ENCODE peak calls at places on chromosome 13, in eight cellular contexts. One of them, this sample, is unnamed.

GRCh38 chr13:70310720-70311119 is 202.5 kb upstream of the KLHL1 start:
- DNase-seq in naive thymus-derived CD8-positive, alpha-beta T cell: no peak
- DNase-seq in HepG2: peak; percentile 58
- DNase-seq in CD8-positive, alpha-beta memory T cell: no peak
- DNase-seq in activated CD8-positive, alpha-beta memory T cell treated with anti-CD3 and anti-CD28 coated beads for 1 hour: no peak
- DNase-seq in stimulated activated CD8-positive, alpha-beta memory T cell treated with anti-CD3 and anti-CD28 coated beads, Interleukin-4, amount 100 ng/mL, for 1 hour: no peak
- DNase-seq in GF-D8: peak; percentile 24
- DNase-seq in H9: no peak
- DNase-seq in this sample: peak; percentile 34

GRCh38 chr13:39468306-39468705 is 134.7 kb downstream of the LHFPL6 start:
- DNase-seq in naive thymus-derived CD8-positive, alpha-beta T cell: no peak
- DNase-seq in HepG2: no peak
- DNase-seq in CD8-positive, alpha-beta memory T cell: no peak
- DNase-seq in activated CD8-positive, alpha-beta memory T cell treated with anti-CD3 and anti-CD28 coated beads for 1 hour: no peak
- DNase-seq in stimulated activated CD8-positive, alpha-beta memory T cell treated with anti-CD3 and anti-CD28 coated beads, Interleukin-4, amount 100 ng/mL, for 1 hour: no peak
- DNase-seq in GF-D8: no peak
- DNase-seq in H9: no peak
- DNase-seq in this sample: no peak

GRCh38 chr13:100088282-100088647 is 628 bp upstream of the PCCA start:
- DNase-seq in naive thymus-derived CD8-positive, alpha-beta T cell: no peak
- DNase-seq in HepG2: no peak
- DNase-seq in CD8-positive, alpha-beta memory T cell: no peak
- DNase-seq in activated CD8-positive, alpha-beta memory T cell treated with anti-CD3 and anti-CD28 coated beads for 1 hour: no peak
- DNase-seq in stimulated activated CD8-positive, alpha-beta memory T cell treated with anti-CD3 and anti-CD28 coated beads, Interleukin-4, amount 100 ng/mL, for 1 hour: no peak
- DNase-seq in GF-D8: no peak
- DNase-seq in H9: no peak
- DNase-seq in this sample: no peak

GRCh38 chr13:78428646-78429045 is 174.7 kb downstream of the POU4F1 start:
- DNase-seq in naive thymus-derived CD8-positive, alpha-beta T cell: no peak
- DNase-seq in HepG2: no peak
- DNase-seq in CD8-positive, alpha-beta memory T cell: no peak
- DNase-seq in activated CD8-positive, alpha-beta memory T cell treated with anti-CD3 and anti-CD28 coated beads for 1 hour: no peak
- DNase-seq in stimulated activated CD8-positive, alpha-beta memory T cell treated with anti-CD3 and anti-CD28 coated beads, Interleukin-4, amount 100 ng/mL, for 1 hour: no peak
- DNase-seq in GF-D8: no peak
- DNase-seq in H9: no peak
- DNase-seq in this sample: no peak

GRCh38 chr13:95480131-95480545 is 72.4 kb upstream of the CLDN10 start:
- DNase-seq in naive thymus-derived CD8-positive, alpha-beta T cell: no peak
- DNase-seq in HepG2: no peak
- DNase-seq in CD8-positive, alpha-beta memory T cell: no peak
- DNase-seq in activated CD8-positive, alpha-beta memory T cell treated with anti-CD3 and anti-CD28 coated beads for 1 hour: no peak
- DNase-seq in stimulated activated CD8-positive, alpha-beta memory T cell treated with anti-CD3 and anti-CD28 coated beads, Interleukin-4, amount 100 ng/mL, for 1 hour: no peak
- DNase-seq in GF-D8: peak; percentile 98
- DNase-seq in H9: no peak
- DNase-seq in this sample: peak; percentile 65

GRCh38 chr13:75938811-75939525 is 302.8 kb downstream of the LMO7 start:
- DNase-seq in naive thymus-derived CD8-positive, alpha-beta T cell: no peak
- DNase-seq in HepG2: no peak
- DNase-seq in CD8-positive, alpha-beta memory T cell: no peak
- DNase-seq in activated CD8-positive, alpha-beta memory T cell treated with anti-CD3 and anti-CD28 coated beads for 1 hour: no peak
- DNase-seq in stimulated activated CD8-positive, alpha-beta memory T cell treated with anti-CD3 and anti-CD28 coated beads, Interleukin-4, amount 100 ng/mL, for 1 hour: no peak
- DNase-seq in GF-D8: no peak
- DNase-seq in H9: no peak
- DNase-seq in this sample: no peak

GRCh38 chr13:95533545-95534135 is 18.9 kb upstream of the CLDN10 start:
- DNase-seq in naive thymus-derived CD8-positive, alpha-beta T cell: no peak
- DNase-seq in HepG2: no peak
- DNase-seq in CD8-positive, alpha-beta memory T cell: no peak
- DNase-seq in activated CD8-positive, alpha-beta memory T cell treated with anti-CD3 and anti-CD28 coated beads for 1 hour: no peak
- DNase-seq in stimulated activated CD8-positive, alpha-beta memory T cell treated with anti-CD3 and anti-CD28 coated beads, Interleukin-4, amount 100 ng/mL, for 1 hour: no peak
- DNase-seq in GF-D8: no peak
- DNase-seq in H9: peak; percentile 53
- DNase-seq in this sample: peak; percentile 57

GRCh38 chr13:110436276-110436675 is 125.2 kb downstream of the RAB20 start:
- DNase-seq in naive thymus-derived CD8-positive, alpha-beta T cell: no peak
- DNase-seq in HepG2: no peak
- DNase-seq in CD8-positive, alpha-beta memory T cell: no peak
- DNase-seq in activated CD8-positive, alpha-beta memory T cell treated with anti-CD3 and anti-CD28 coated beads for 1 hour: no peak
- DNase-seq in stimulated activated CD8-positive, alpha-beta memory T cell treated with anti-CD3 and anti-CD28 coated beads, Interleukin-4, amount 100 ng/mL, for 1 hour: no peak
- DNase-seq in GF-D8: no peak
- DNase-seq in H9: no peak
- DNase-seq in this sample: no peak

GRCh38 chr13:90272356-90272755 is 1075.1 kb upstream of the MIR17HG start:
- DNase-seq in naive thymus-derived CD8-positive, alpha-beta T cell: no peak
- DNase-seq in HepG2: no peak
- DNase-seq in CD8-positive, alpha-beta memory T cell: no peak
- DNase-seq in activated CD8-positive, alpha-beta memory T cell treated with anti-CD3 and anti-CD28 coated beads for 1 hour: no peak
- DNase-seq in stimulated activated CD8-positive, alpha-beta memory T cell treated with anti-CD3 and anti-CD28 coated beads, Interleukin-4, amount 100 ng/mL, for 1 hour: no peak
- DNase-seq in GF-D8: no peak
- DNase-seq in H9: no peak
- DNase-seq in this sample: peak; percentile 16

GRCh38 chr13:31042501-31043165 is 110.2 kb downstream of the TEX26 start:
- DNase-seq in naive thymus-derived CD8-positive, alpha-beta T cell: no peak
- DNase-seq in HepG2: no peak
- DNase-seq in CD8-positive, alpha-beta memory T cell: no peak
- DNase-seq in activated CD8-positive, alpha-beta memory T cell treated with anti-CD3 and anti-CD28 coated beads for 1 hour: no peak
- DNase-seq in stimulated activated CD8-positive, alpha-beta memory T cell treated with anti-CD3 and anti-CD28 coated beads, Interleukin-4, amount 100 ng/mL, for 1 hour: no peak
- DNase-seq in GF-D8: no peak
- DNase-seq in H9: no peak
- DNase-seq in this sample: no peak

GRCh38 chr13:49877629-49878218 is 58.4 kb downstream of the SPRYD7 start:
- DNase-seq in naive thymus-derived CD8-positive, alpha-beta T cell: no peak
- DNase-seq in HepG2: no peak
- DNase-seq in CD8-positive, alpha-beta memory T cell: no peak
- DNase-seq in activated CD8-positive, alpha-beta memory T cell treated with anti-CD3 and anti-CD28 coated beads for 1 hour: no peak
- DNase-seq in stimulated activated CD8-positive, alpha-beta memory T cell treated with anti-CD3 and anti-CD28 coated beads, Interleukin-4, amount 100 ng/mL, for 1 hour: no peak
- DNase-seq in GF-D8: no peak
- DNase-seq in H9: no peak
- DNase-seq in this sample: no peak

GRCh38 chr13:36261976-36262375 is 35.6 kb downstream of the CCDC169 start:
- DNase-seq in naive thymus-derived CD8-positive, alpha-beta T cell: no peak
- DNase-seq in HepG2: no peak
- DNase-seq in CD8-positive, alpha-beta memory T cell: no peak
- DNase-seq in activated CD8-positive, alpha-beta memory T cell treated with anti-CD3 and anti-CD28 coated beads for 1 hour: no peak
- DNase-seq in stimulated activated CD8-positive, alpha-beta memory T cell treated with anti-CD3 and anti-CD28 coated beads, Interleukin-4, amount 100 ng/mL, for 1 hour: no peak
- DNase-seq in GF-D8: no peak
- DNase-seq in H9: no peak
- DNase-seq in this sample: no peak

GRCh38 chr13:33206425-33206824 is 79.1 kb downstream of the STARD13 start:
- DNase-seq in naive thymus-derived CD8-positive, alpha-beta T cell: no peak
- DNase-seq in HepG2: no peak
- DNase-seq in CD8-positive, alpha-beta memory T cell: no peak
- DNase-seq in activated CD8-positive, alpha-beta memory T cell treated with anti-CD3 and anti-CD28 coated beads for 1 hour: no peak
- DNase-seq in stimulated activated CD8-positive, alpha-beta memory T cell treated with anti-CD3 and anti-CD28 coated beads, Interleukin-4, amount 100 ng/mL, for 1 hour: no peak
- DNase-seq in GF-D8: no peak
- DNase-seq in H9: no peak
- DNase-seq in this sample: no peak

GRCh38 chr13:79398915-79399314 is 7.1 kb downstream of the RBM26 start:
- DNase-seq in naive thymus-derived CD8-positive, alpha-beta T cell: no peak
- DNase-seq in HepG2: no peak
- DNase-seq in CD8-positive, alpha-beta memory T cell: no peak
- DNase-seq in activated CD8-positive, alpha-beta memory T cell treated with anti-CD3 and anti-CD28 coated beads for 1 hour: no peak
- DNase-seq in stimulated activated CD8-positive, alpha-beta memory T cell treated with anti-CD3 and anti-CD28 coated beads, Interleukin-4, amount 100 ng/mL, for 1 hour: no peak
- DNase-seq in GF-D8: no peak
- DNase-seq in H9: no peak
- DNase-seq in this sample: no peak

GRCh38 chr13:43285891-43286602 is 262.7 kb downstream of the DNAJC15 start:
- DNase-seq in naive thymus-derived CD8-positive, alpha-beta T cell: no peak
- DNase-seq in HepG2: no peak
- DNase-seq in CD8-positive, alpha-beta memory T cell: no peak
- DNase-seq in activated CD8-positive, alpha-beta memory T cell treated with anti-CD3 and anti-CD28 coated beads for 1 hour: no peak
- DNase-seq in stimulated activated CD8-positive, alpha-beta memory T cell treated with anti-CD3 and anti-CD28 coated beads, Interleukin-4, amount 100 ng/mL, for 1 hour: no peak
- DNase-seq in GF-D8: no peak
- DNase-seq in H9: no peak
- DNase-seq in this sample: no peak

GRCh38 chr13:111911754-111912452 is 155.0 kb upstream of the SOX1 start:
- DNase-seq in naive thymus-derived CD8-positive, alpha-beta T cell: no peak
- DNase-seq in HepG2: no peak
- DNase-seq in CD8-positive, alpha-beta memory T cell: no peak
- DNase-seq in activated CD8-positive, alpha-beta memory T cell treated with anti-CD3 and anti-CD28 coated beads for 1 hour: no peak
- DNase-seq in stimulated activated CD8-positive, alpha-beta memory T cell treated with anti-CD3 and anti-CD28 coated beads, Interleukin-4, amount 100 ng/mL, for 1 hour: no peak
- DNase-seq in GF-D8: no peak
- DNase-seq in H9: peak; percentile 14
- DNase-seq in this sample: no peak

GRCh38 chr13:99878921-99879610 is 92.5 kb downstream of the ZIC5 start:
- DNase-seq in naive thymus-derived CD8-positive, alpha-beta T cell: no peak
- DNase-seq in HepG2: no peak
- DNase-seq in CD8-positive, alpha-beta memory T cell: no peak
- DNase-seq in activated CD8-positive, alpha-beta memory T cell treated with anti-CD3 and anti-CD28 coated beads for 1 hour: no peak
- DNase-seq in stimulated activated CD8-positive, alpha-beta memory T cell treated with anti-CD3 and anti-CD28 coated beads, Interleukin-4, amount 100 ng/mL, for 1 hour: no peak
- DNase-seq in GF-D8: no peak
- DNase-seq in H9: no peak
- DNase-seq in this sample: no peak

GRCh38 chr13:30715837-30716236 is 19.5 kb upstream of the ALOX5AP start:
- DNase-seq in naive thymus-derived CD8-positive, alpha-beta T cell: no peak
- DNase-seq in HepG2: no peak
- DNase-seq in CD8-positive, alpha-beta memory T cell: no peak
- DNase-seq in activated CD8-positive, alpha-beta memory T cell treated with anti-CD3 and anti-CD28 coated beads for 1 hour: no peak
- DNase-seq in stimulated activated CD8-positive, alpha-beta memory T cell treated with anti-CD3 and anti-CD28 coated beads, Interleukin-4, amount 100 ng/mL, for 1 hour: no peak
- DNase-seq in GF-D8: no peak
- DNase-seq in H9: no peak
- DNase-seq in this sample: no peak